ENCODE peak calls at places on chromosome 3, in nine cellular contexts. D is amniotic epithelial cell; Z is left ventricle myocardium superior; K is cardiac fibroblast; S is mucosa of descending colon; P is adipocyte; F is kidney glomerular epithelial cell; J is CD8-positive, alpha-beta memory T cell; B is NCI-H748 treated with DMSO at 0.1 percent for 48 hours. M is an unnamed sample.

GRCh38 chr3:64400706-64401105 is 175.4 kb upstream of the PRICKLE2 start:
- DNase-seq in D (no peak), Z (no peak), K (no peak), S (no peak), P (no peak), F (no peak), J (no peak), B (no peak), M (no peak)

GRCh38 chr3:79250746-79251145 is 517.1 kb downstream of the ROBO1 start:
- DNase-seq in D (no peak), Z (no peak), K (no peak), S (no peak), P (no peak), F (no peak), J (no peak), B (no peak), M (no peak)

GRCh38 chr3:127680790-127681189 is 8.0 kb downstream of the ABTB1 start:
- DNase-seq in D (no peak), Z (no peak), K (no peak), S (peak; percentile 22), P (no peak), F (no peak), J (no peak), B (no peak), M (no peak)

GRCh38 chr3:192825657-192826200 is 91.9 kb downstream of the MB21D2 start:
- DNase-seq in D (peak; percentile 83), Z (no peak), K (peak; percentile 73), S (no peak), P (peak; percentile 18), F (peak; percentile 85), J (no peak), B (peak; percentile 90), M (peak; percentile 9)

GRCh38 chr3:43959498-43960447 is 269.0 kb downstream of the ABHD5 start:
- DNase-seq in D (no peak), Z (no peak), K (no peak), S (no peak), P (no peak), F (no peak), J (no peak), B (no peak), M (no peak)

GRCh38 chr3:15982667-15983145 is 184.9 kb upstream of the ANKRD28 start:
- DNase-seq in D (peak; percentile 93), Z (peak; percentile 33), K (peak; percentile 96), S (no peak), P (peak; percentile 89), F (peak; percentile 94), J (no peak), B (no peak), M (no peak)

GRCh38 chr3:53286727-53287412 is 31.0 kb upstream of the TKT start:
- DNase-seq in D (peak; percentile 59), Z (no peak), K (peak; percentile 34), S (no peak), P (peak; percentile 77), F (no peak), J (no peak), B (no peak), M (no peak)

GRCh38 chr3:118827446-118827845 is 207.2 kb downstream of the IGSF11 start:
- DNase-seq in D (no peak), Z (no peak), K (no peak), S (no peak), P (no peak), F (no peak), J (no peak), B (no peak), M (no peak)

GRCh38 chr3:178966299-178967183 is 105.1 kb downstream of the ZMAT3 start:
- DNase-seq in D (peak; percentile 35), Z (no peak), K (peak; percentile 65), S (no peak), P (peak; percentile 72), F (peak; percentile 68), J (no peak), B (peak; percentile 18), M (no peak)

M was measured in transverse colon.